ENCODE peak calls at places on chromosomes 1 and 21, in seven cellular contexts. One of them, this sample, is unnamed.

GRCh38 chr1:21100496-21100895 is 76.2 kb downstream of the EIF4G3 start:
- DNase-seq in NCI-H2107: no peak
- DNase-seq in A172: no peak
- DNase-seq in endothelial cell: peak; percentile 14
- DNase-seq in adrenal gland: peak; percentile 35
- DNase-seq in Calu3: no peak
- DNase-seq in fibroblast of pulmonary artery: peak; percentile 84
- DNase-seq in this sample: no peak

GRCh38 chr1:243312962-243313634 is 57.3 kb downstream of the SDCCAG8 start:
- DNase-seq in NCI-H2107: no peak
- DNase-seq in fibroblast of pulmonary artery: no peak
- DNase-seq in endothelial cell: no peak
- DNase-seq in Calu3: no peak
- DNase-seq in A172: no peak
- DNase-seq in adrenal gland: no peak
- DNase-seq in this sample: no peak

GRCh38 chr1:59522925-59523505 is 226.1 kb downstream of the FGGY start:
- DNase-seq in endothelial cell: no peak
- DNase-seq in Calu3: no peak
- DNase-seq in NCI-H2107: no peak
- DNase-seq in adrenal gland: no peak
- DNase-seq in fibroblast of pulmonary artery: no peak
- DNase-seq in A172: no peak
- DNase-seq in this sample: no peak

GRCh38 chr1:25541889-25542658 is 1.3 kb upstream of the LDLRAP1 start:
- DNase-seq in A172: no peak
- DNase-seq in endothelial cell: no peak
- DNase-seq in fibroblast of pulmonary artery: no peak
- DNase-seq in adrenal gland: peak; percentile 42
- DNase-seq in NCI-H2107: no peak
- DNase-seq in Calu3: no peak
- DNase-seq in this sample: no peak

GRCh38 chr21:35825954-35826353 is 234.4 kb downstream of the SETD4 start:
- DNase-seq in adrenal gland: no peak
- DNase-seq in Calu3: no peak
- DNase-seq in fibroblast of pulmonary artery: no peak
- DNase-seq in NCI-H2107: no peak
- DNase-seq in A172: no peak
- DNase-seq in endothelial cell: no peak
- DNase-seq in this sample: no peak

GRCh38 chr1:116311756-116312691 is 61.0 kb upstream of the ATP1A1 start:
- DNase-seq in endothelial cell: no peak
- DNase-seq in NCI-H2107: no peak
- DNase-seq in A172: no peak
- DNase-seq in Calu3: peak; percentile 30
- DNase-seq in adrenal gland: no peak
- DNase-seq in fibroblast of pulmonary artery: no peak
- DNase-seq in this sample: no peak

GRCh38 chr1:163071381-163072255 is 2.5 kb downstream of the RGS4 start:
- DNase-seq in Calu3: peak; percentile 79
- DNase-seq in NCI-H2107: peak; percentile 57
- DNase-seq in endothelial cell: peak; percentile 67
- DNase-seq in A172: peak; percentile 93
- DNase-seq in adrenal gland: peak; percentile 82
- DNase-seq in fibroblast of pulmonary artery: peak; percentile 92
- DNase-seq in this sample: peak; percentile 29

GRCh38 chr21:45954271-45954670 is 27.3 kb upstream of the COL6A1 start:
- DNase-seq in A172: no peak
- DNase-seq in adrenal gland: no peak
- DNase-seq in Calu3: no peak
- DNase-seq in NCI-H2107: no peak
- DNase-seq in endothelial cell: no peak
- DNase-seq in fibroblast of pulmonary artery: peak; percentile 53
- DNase-seq in this sample: no peak

GRCh38 chr1:93681549-93682412 is at the start of gene BCAR3:
- DNase-seq in endothelial cell: peak; percentile 71
- DNase-seq in adrenal gland: peak; percentile 77
- DNase-seq in NCI-H2107: peak; percentile 79
- DNase-seq in fibroblast of pulmonary artery: peak; percentile 82
- DNase-seq in Calu3: peak; percentile 82
- DNase-seq in A172: peak; percentile 52
- DNase-seq in this sample: peak; percentile 27

GRCh38 chr1:180580237-180580636 is 21.5 kb downstream of the OVAAL start:
- DNase-seq in A172: peak; percentile 43
- DNase-seq in NCI-H2107: no peak
- DNase-seq in fibroblast of pulmonary artery: peak; percentile 33
- DNase-seq in adrenal gland: peak; percentile 88
- DNase-seq in Calu3: peak; percentile 69
- DNase-seq in endothelial cell: no peak
- DNase-seq in this sample: no peak

GRCh38 chr1:201617157-201617556 is 78.2 kb downstream of the NAV1 start:
- DNase-seq in endothelial cell: no peak
- DNase-seq in adrenal gland: no peak
- DNase-seq in NCI-H2107: no peak
- DNase-seq in A172: no peak
- DNase-seq in fibroblast of pulmonary artery: no peak
- DNase-seq in Calu3: no peak
- DNase-seq in this sample: no peak

GRCh38 chr21:15809818-15810217 is 80.0 kb downstream of the USP25 start:
- DNase-seq in adrenal gland: no peak
- DNase-seq in fibroblast of pulmonary artery: peak; percentile 58
- DNase-seq in endothelial cell: no peak
- DNase-seq in A172: no peak
- DNase-seq in Calu3: no peak
- DNase-seq in NCI-H2107: no peak
- DNase-seq in this sample: no peak

GRCh38 chr21:44495641-44496040 is 40.3 kb downstream of the LRRC3 start:
- DNase-seq in NCI-H2107: no peak
- DNase-seq in adrenal gland: no peak
- DNase-seq in Calu3: no peak
- DNase-seq in endothelial cell: no peak
- DNase-seq in fibroblast of pulmonary artery: no peak
- DNase-seq in A172: no peak
- DNase-seq in this sample: no peak

GRCh38 chr1:229248821-229249817 is 21.8 kb upstream of the RAB4A start:
- DNase-seq in A172: no peak
- DNase-seq in adrenal gland: no peak
- DNase-seq in fibroblast of pulmonary artery: no peak
- DNase-seq in Calu3: no peak
- DNase-seq in NCI-H2107: no peak
- DNase-seq in endothelial cell: no peak
- DNase-seq in this sample: no peak

GRCh38 chr1:155645648-155646047 is 35.6 kb downstream of the MSTO1 start:
- DNase-seq in adrenal gland: peak; percentile 82
- DNase-seq in Calu3: no peak
- DNase-seq in endothelial cell: no peak
- DNase-seq in A172: no peak
- DNase-seq in fibroblast of pulmonary artery: peak; percentile 49
- DNase-seq in NCI-H2107: no peak
- DNase-seq in this sample: no peak

GRCh38 chr1:35519432-35519831 is 37.8 kb downstream of the KIAA0319L start:
- DNase-seq in NCI-H2107: no peak
- DNase-seq in adrenal gland: no peak
- DNase-seq in A172: no peak
- DNase-seq in endothelial cell: no peak
- DNase-seq in fibroblast of pulmonary artery: no peak
- DNase-seq in Calu3: no peak
- DNase-seq in this sample: no peak

GRCh38 chr1:231053493-231054162 is 13.6 kb upstream of the FAM89A start:
- DNase-seq in A172: peak; percentile 66
- DNase-seq in fibroblast of pulmonary artery: peak; percentile 80
- DNase-seq in endothelial cell: no peak
- DNase-seq in NCI-H2107: no peak
- DNase-seq in Calu3: peak; percentile 33
- DNase-seq in adrenal gland: peak; percentile 88
- DNase-seq in this sample: peak; percentile 42

GRCh38 chr1:112507896-112508241 is 896 bp upstream of the WNT2B start:
- DNase-seq in Calu3: peak; percentile 13
- DNase-seq in fibroblast of pulmonary artery: no peak
- DNase-seq in A172: no peak
- DNase-seq in endothelial cell: no peak
- DNase-seq in NCI-H2107: no peak
- DNase-seq in adrenal gland: no peak
- DNase-seq in this sample: no peak

GRCh38 chr1:45306319-45306718 is 20.4 kb upstream of the HPDL start:
- DNase-seq in fibroblast of pulmonary artery: no peak
- DNase-seq in A172: no peak
- DNase-seq in adrenal gland: no peak
- DNase-seq in NCI-H2107: no peak
- DNase-seq in Calu3: no peak
- DNase-seq in endothelial cell: no peak
- DNase-seq in this sample: no peak

GRCh38 chr1:8790987-8791386 is 26.5 kb downstream of the RERE start:
- DNase-seq in adrenal gland: no peak
- DNase-seq in endothelial cell: no peak
- DNase-seq in NCI-H2107: no peak
- DNase-seq in fibroblast of pulmonary artery: no peak
- DNase-seq in Calu3: no peak
- DNase-seq in A172: no peak
- DNase-seq in this sample: no peak

GRCh38 chr1:168553680-168554553 is 10.1 kb upstream of the XCL2 start:
- DNase-seq in fibroblast of pulmonary artery: no peak
- DNase-seq in A172: no peak
- DNase-seq in Calu3: no peak
- DNase-seq in adrenal gland: no peak
- DNase-seq in endothelial cell: no peak
- DNase-seq in NCI-H2107: no peak
- DNase-seq in this sample: no peak

GRCh38 chr1:11692899-11693590 is 1.5 kb downstream of the DRAXIN start:
- DNase-seq in endothelial cell: no peak
- DNase-seq in Calu3: peak; percentile 56
- DNase-seq in A172: peak; percentile 92
- DNase-seq in fibroblast of pulmonary artery: peak; percentile 62
- DNase-seq in adrenal gland: peak; percentile 79
- DNase-seq in NCI-H2107: no peak
- DNase-seq in this sample: peak; percentile 25

GRCh38 chr21:41559658-41560599 is 52.0 kb upstream of the TMPRSS2 start:
- DNase-seq in Calu3: no peak
- DNase-seq in endothelial cell: no peak
- DNase-seq in NCI-H2107: no peak
- DNase-seq in A172: peak; percentile 94
- DNase-seq in adrenal gland: no peak
- DNase-seq in fibroblast of pulmonary artery: peak; percentile 50
- DNase-seq in this sample: no peak

GRCh38 chr1:46806196-46807020 is 7.6 kb downstream of the CYP4B1 start:
- DNase-seq in adrenal gland: peak; percentile 67
- DNase-seq in Calu3: peak; percentile 24
- DNase-seq in A172: no peak
- DNase-seq in endothelial cell: peak; percentile 13
- DNase-seq in fibroblast of pulmonary artery: peak; percentile 1
- DNase-seq in NCI-H2107: no peak
- DNase-seq in this sample: peak; percentile 1

GRCh38 chr21:41817228-41817627 is 50.4 kb upstream of the RIPK4 start:
- DNase-seq in endothelial cell: peak; percentile 70
- DNase-seq in adrenal gland: peak; percentile 77
- DNase-seq in fibroblast of pulmonary artery: peak; percentile 67
- DNase-seq in A172: peak; percentile 79
- DNase-seq in NCI-H2107: peak; percentile 33
- DNase-seq in Calu3: peak; percentile 71
- DNase-seq in this sample: peak; percentile 45

GRCh38 chr1:79714664-79715063 is 708.1 kb upstream of the ADGRL4 start:
- DNase-seq in fibroblast of pulmonary artery: no peak
- DNase-seq in adrenal gland: no peak
- DNase-seq in NCI-H2107: no peak
- DNase-seq in A172: no peak
- DNase-seq in endothelial cell: no peak
- DNase-seq in Calu3: no peak
- DNase-seq in this sample: no peak

This sample was measured in G401.